ENCODE peak calls at places on chromosomes 4 and X, in six cellular contexts. T, U, J, B, C and M are unnamed samples.

GRCh38 chrX:11296051-11296450 is 2.8 kb downstream of the AMELX start:
- DNase-seq in T (no peak), U (no peak), J (no peak), B (no peak), C (no peak), M (no peak)

GRCh38 chrX:72308566-72309296 is 3.0 kb upstream of the CITED1 start:
- DNase-seq in T (peak), U (peak), J (no peak), B (peak), C (peak), M (peak)

GRCh38 chr4:153468587-153468986 is 2.4 kb downstream of the TMEM131L start:
- DNase-seq in T (no peak), U (no peak), J (peak), B (no peak), C (peak), M (no peak)

GRCh38 chrX:136710324-136710951 is 62.5 kb downstream of the CD40LG start:
- DNase-seq in T (peak), U (no peak), J (no peak), B (no peak), C (no peak), M (no peak)

GRCh38 chr4:163606885-163607284 is 112.4 kb downstream of the TMA16 start:
- DNase-seq in T (no peak), U (no peak), J (no peak), B (no peak), C (no peak), M (no peak)

GRCh38 chrX:153411255-153411987 is at the start of gene ZFP92:
- DNase-seq in T (peak), U (no peak), J (no peak), B (peak), C (peak), M (no peak)

GRCh38 chrX:22135994-22136684 is 104.0 kb downstream of the PHEX start:
- DNase-seq in T (peak), U (peak), J (no peak), B (peak), C (peak), M (peak)

GRCh38 chrX:11412715-11413623 is 119.8 kb downstream of the AMELX start:
- DNase-seq in T (peak), U (no peak), J (no peak), B (no peak), C (no peak), M (no peak)

GRCh38 chrX:48482526-48482925 is 6.5 kb downstream of the FTSJ1 start:
- DNase-seq in T (no peak), U (no peak), J (no peak), B (no peak), C (no peak), M (no peak)

GRCh38 chr4:153488719-153489384 is 22.7 kb downstream of the TMEM131L start:
- DNase-seq in T (no peak), U (no peak), J (peak), B (no peak), C (no peak), M (no peak)

GRCh38 chr4:7323872-7324650 is 110.7 kb downstream of the PSAPL1 start:
- DNase-seq in T (no peak), U (peak), J (no peak), B (no peak), C (peak), M (peak)

GRCh38 chrX:12372111-12372510 is 233.8 kb downstream of the FRMPD4 start:
- DNase-seq in T (no peak), U (no peak), J (no peak), B (no peak), C (no peak), M (no peak)

GRCh38 chr4:83125738-83126141 is 11.2 kb upstream of the PLAC8 start:
- DNase-seq in T (no peak), U (no peak), J (no peak), B (no peak), C (peak), M (no peak)

GRCh38 chr4:140049924-140050681 is 103.9 kb downstream of the MAML3 start:
- DNase-seq in T (peak), U (peak), J (no peak), B (no peak), C (peak), M (no peak)

GRCh38 chrX:39163585-39163984 is 362.3 kb downstream of the MID1IP1 start:
- DNase-seq in T (no peak), U (no peak), J (no peak), B (no peak), C (no peak), M (no peak)

GRCh38 chrX:10904220-10904619 is 206.9 kb upstream of the HCCS start:
- DNase-seq in T (no peak), U (no peak), J (no peak), B (no peak), C (no peak), M (no peak)

GRCh38 chr4:145782756-145783155 is 102.8 kb downstream of the C4orf51 start:
- DNase-seq in T (peak), U (no peak), J (no peak), B (no peak), C (no peak), M (no peak)

GRCh38 chr4:41590591-41590990 is 52.6 kb downstream of the LIMCH1 start:
- DNase-seq in T (peak), U (no peak), J (no peak), B (no peak), C (no peak), M (no peak)

GRCh38 chr4:169485791-169486742 is 126.3 kb downstream of the NEK1 start:
- DNase-seq in T (peak), U (peak), J (peak), B (no peak), C (peak), M (peak)

GRCh38 chr4:54025582-54025981 is 38.8 kb downstream of the CHIC2 start:
- DNase-seq in T (no peak), U (no peak), J (no peak), B (no peak), C (no peak), M (no peak)

GRCh38 chr4:48173055-48173991 is 39.3 kb upstream of the TXK start:
- DNase-seq in T (peak), U (peak), J (peak), B (peak), C (peak), M (no peak)

GRCh38 chrX:17608898-17609297 is 128.4 kb upstream of the SCML1 start:
- DNase-seq in T (no peak), U (no peak), J (no peak), B (no peak), C (no peak), M (no peak)

GRCh38 chrX:119423631-119424030 is 24.5 kb downstream of the SLC25A43 start:
- DNase-seq in T (peak), U (no peak), J (no peak), B (no peak), C (no peak), M (no peak)

GRCh38 chr4:653080-653821 is 20.8 kb downstream of the ATP5ME start:
- DNase-seq in T (no peak), U (no peak), J (no peak), B (no peak), C (no peak), M (no peak)

GRCh38 chr4:169900241-169900845 is 125.9 kb downstream of the MFAP3L start:
- DNase-seq in T (no peak), U (no peak), J (no peak), B (no peak), C (no peak), M (no peak)

GRCh38 chrX:5898463-5898862 is 330.2 kb downstream of the NLGN4X start:
- DNase-seq in T (no peak), U (no peak), J (no peak), B (no peak), C (no peak), M (no peak)

GRCh38 chr4:100348472-100348871 is 158.2 kb upstream of the DDIT4L start:
- DNase-seq in T (peak), U (peak), J (no peak), B (no peak), C (peak), M (peak)

GRCh38 chr4:4585012-4585670 is 43.3 kb upstream of the STX18 start:
- DNase-seq in T (no peak), U (no peak), J (no peak), B (no peak), C (no peak), M (no peak)

GRCh38 chr4:111500871-111501270 is 644.4 kb upstream of the FAM241A start:
- DNase-seq in T (no peak), U (no peak), J (no peak), B (no peak), C (no peak), M (no peak)

GRCh38 chr4:73259552-73260140 is 1.0 kb upstream of the ANKRD17 start:
- DNase-seq in T (no peak), U (no peak), J (no peak), B (no peak), C (peak), M (peak)

GRCh38 chr4:75672461-75673026 is 667 bp downstream of the G3BP2 start:
- DNase-seq in T (peak), U (peak), J (peak), B (peak), C (peak), M (peak)

GRCh38 chr4:112370466-112370865 is 73.3 kb downstream of the ALPK1 start:
- DNase-seq in T (no peak), U (no peak), J (no peak), B (no peak), C (no peak), M (no peak)

GRCh38 chrX:20393944-20394343 is 127.2 kb upstream of the RPS6KA3 start:
- DNase-seq in T (no peak), U (no peak), J (no peak), B (no peak), C (no peak), M (peak)

GRCh38 chr4:122739174-122739573 is 6.7 kb downstream of the BBS12 start:
- DNase-seq in T (no peak), U (no peak), J (no peak), B (no peak), C (peak), M (no peak)
- TF ChIP-seq MYC in T (no peak), U (no peak), J (no peak), B (no peak), C (no peak), M (no peak)

GRCh38 chrX:27057883-27058282 is 405.3 kb downstream of the PPP4R3C start:
- DNase-seq in T (no peak), U (no peak), J (no peak), B (no peak), C (no peak), M (no peak)
- TF ChIP-seq MYC in T (no peak), U (no peak), J (no peak), B (no peak), C (no peak), M (no peak)

DNA sequence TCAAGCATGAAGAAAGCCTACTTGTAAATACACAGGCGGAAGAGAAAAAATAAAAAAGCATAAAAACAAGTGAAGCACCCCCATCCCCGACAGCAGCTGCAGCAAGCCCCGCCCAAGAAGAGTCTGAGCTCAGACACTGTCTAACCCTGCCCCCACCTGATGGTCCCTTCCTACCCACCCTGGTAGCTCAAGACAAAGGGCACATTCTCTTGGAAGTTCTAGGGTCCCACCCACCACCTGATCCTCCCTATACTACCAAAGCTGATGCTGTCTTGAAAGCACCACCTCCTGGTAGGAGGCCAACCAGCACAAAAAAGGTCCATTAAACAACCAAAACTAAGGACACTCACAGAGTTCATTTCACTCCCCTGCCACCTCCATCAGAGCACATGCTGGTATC is 308.2 kb downstream of the KLHL13 start:
- DNase-seq in T (no peak), U (no peak), J (no peak), B (no peak), C (no peak), M (no peak)
- TF ChIP-seq MYC in T (no peak), U (no peak), J (no peak), B (no peak), C (no peak), M (no peak)

GRCh38 chr4:150801833-150802232 is 213.3 kb downstream of the LRBA start:
- DNase-seq in T (no peak), U (no peak), J (no peak), B (no peak), C (no peak), M (no peak)

GRCh38 chr4:150794706-150795105 is 212.8 kb downstream of the MAB21L2 start:
- DNase-seq in T (no peak), U (no peak), J (no peak), B (no peak), C (no peak), M (no peak)

GRCh38 chr4:150799207-150799606 is 215.9 kb downstream of the LRBA start:
- DNase-seq in T (no peak), U (peak), J (no peak), B (no peak), C (no peak), M (peak)
- TF ChIP-seq MYC in T (no peak), U (no peak), J (no peak), B (no peak), C (no peak), M (no peak)

DNA sequence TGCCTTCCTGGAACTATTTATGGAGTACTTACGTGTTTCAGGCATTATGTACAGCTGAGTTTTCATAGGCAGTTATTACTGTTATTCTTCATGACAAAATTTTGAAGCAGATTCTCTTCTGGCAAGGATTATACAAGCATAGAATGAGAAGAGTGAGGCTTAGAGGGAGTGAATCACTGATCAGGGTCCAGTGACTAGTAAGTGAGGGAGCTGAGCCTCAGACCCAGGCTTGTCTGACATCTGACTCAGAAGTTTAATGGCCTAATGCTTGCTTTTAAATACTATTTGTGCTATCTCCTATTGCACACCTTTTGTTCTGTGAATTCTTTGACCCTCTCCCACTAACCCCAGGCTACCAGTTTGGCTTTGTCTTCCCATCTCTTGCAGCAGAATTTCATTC is 110.6 kb downstream of the DTHD1 start:
- DNase-seq in T (no peak), U (no peak), J (no peak), B (no peak), C (no peak), M (no peak)
- TF ChIP-seq MYC in T (no peak), U (no peak), J (no peak), B (no peak), C (no peak), M (no peak)

GRCh38 chrX:8737883-8738282 is 5.9 kb upstream of the ANOS1 start:
- DNase-seq in T (no peak), U (no peak), J (no peak), B (no peak), C (no peak), M (no peak)

GRCh38 chrX:8741981-8742380 is 10.0 kb upstream of the ANOS1 start:
- DNase-seq in T (no peak), U (no peak), J (no peak), B (no peak), C (peak), M (no peak)

GRCh38 chrX:8743126-8743732 is 11.3 kb upstream of the ANOS1 start:
- DNase-seq in T (peak), U (peak), J (no peak), B (peak), C (peak), M (peak)

DNA sequence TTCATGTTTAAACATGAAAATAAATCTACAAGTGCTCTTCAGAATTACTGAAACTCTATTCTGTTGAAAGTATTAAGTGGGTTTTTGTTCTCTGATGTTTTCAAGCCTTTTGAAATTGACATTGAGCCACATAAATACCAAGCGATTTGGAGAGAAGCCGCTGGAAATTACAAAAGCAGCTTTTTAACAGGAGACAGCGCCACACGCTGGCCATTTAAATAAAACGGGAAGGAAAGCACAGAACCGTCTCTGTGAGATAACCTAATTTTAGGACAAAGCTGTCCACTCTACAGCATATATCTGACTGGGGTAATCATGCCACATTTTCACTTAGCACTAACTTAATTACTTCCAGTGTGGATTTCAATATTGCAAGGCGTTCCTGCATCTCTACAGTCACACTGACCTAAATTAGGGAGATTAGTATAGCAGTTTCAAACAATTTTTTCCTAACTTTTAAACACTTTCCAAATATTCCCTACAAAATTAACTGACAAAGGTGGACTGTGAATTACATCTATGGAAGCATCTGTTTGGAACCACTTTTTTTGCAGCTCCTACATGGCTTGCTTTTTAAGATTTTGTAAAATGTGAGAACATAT is 6.8 kb upstream of the ANOS1 start:
- DNase-seq in T (peak), U (peak), J (no peak), B (peak), C (peak), M (peak)
- TF ChIP-seq MYC in T (no peak), U (no peak), J (no peak), B (no peak), C (no peak), M (no peak)

GRCh38 chr4:143046906-143047305 is 137.8 kb upstream of the USP38 start:
- DNase-seq in T (no peak), U (no peak), J (no peak), B (no peak), C (no peak), M (no peak)
- TF ChIP-seq MYC in T (no peak), U (no peak), J (no peak), B (no peak), C (no peak), M (no peak)